ENCODE peak calls at places on chromosome 5, in nine cellular contexts. Y is GM23338; J is cardiac muscle cell; E is CD4-positive, CD25-positive, alpha-beta regulatory T cell; N is right atrium auricular region; M is lung; Q is sigmoid colon; F is esophagus squamous epithelium; G is stomach. T is an unnamed sample.
A peak's percentile ranks its signal among the peaks of the same experiment; 100 is the strongest.

GRCh38 chr5:145768863-145769262 is 66.3 kb downstream of the PRELID2 start:
- DNase-seq in Q (no peak), J (no peak), F (no peak), E (no peak), N (no peak), M (no peak), Y (no peak), G (no peak), T (no peak)

GRCh38 chr5:74272019-74272775 is 368.3 kb downstream of the ENC1 start:
- DNase-seq in Q (no peak), F (no peak), N (no peak), M (no peak), E (no peak), G (no peak), Y (peak; percentile 80), J (no peak), T (no peak)

GRCh38 chr5:146409081-146409671 is 38.0 kb upstream of the TCERG1 start:
- DNase-seq in E (no peak), F (no peak), Q (no peak), M (no peak), J (no peak), Y (no peak), G (no peak), N (no peak), T (no peak)

GRCh38 chr5:143337946-143338345 is 65.5 kb downstream of the NR3C1 start:
- DNase-seq in G (no peak), Y (no peak), E (no peak), N (no peak), J (no peak), Q (no peak), M (no peak), F (no peak), T (no peak)

GRCh38 chr5:124492444-124493224 is 253.8 kb downstream of the ZNF608 start:
- DNase-seq in M (no peak), N (no peak), Y (no peak), J (no peak), F (no peak), G (no peak), E (no peak), Q (no peak), T (no peak)

GRCh38 chr5:10505517-10506095 is 58.3 kb upstream of the ANKRD33B start:
- DNase-seq in N (no peak), Y (no peak), M (no peak), Q (no peak), F (no peak), G (no peak), J (no peak), E (no peak), T (no peak)

GRCh38 chr5:77937015-77937908 is 161.1 kb upstream of the TBCA start:
- DNase-seq in Q (no peak), F (no peak), G (no peak), N (no peak), E (no peak), J (no peak), Y (no peak), M (no peak), T (no peak)

GRCh38 chr5:110008131-110008530 is 318.4 kb downstream of the MAN2A1 start:
- DNase-seq in Y (no peak), G (no peak), Q (no peak), E (no peak), J (no peak), F (no peak), M (no peak), N (no peak), T (no peak)

GRCh38 chr5:170760126-170760525 is 23.4 kb upstream of the GABRP start:
- DNase-seq in J (no peak), G (no peak), N (no peak), Y (no peak), M (no peak), Q (no peak), F (no peak), E (no peak), T (no peak)

GRCh38 chr5:45081082-45081481 is 272.3 kb downstream of the MRPS30 start:
- DNase-seq in E (no peak), F (no peak), M (no peak), Y (no peak), N (no peak), Q (no peak), J (no peak), G (no peak), T (no peak)

GRCh38 chr5:55338810-55339243 is 31.0 kb downstream of the MTREX start:
- DNase-seq in M (no peak), F (no peak), J (no peak), N (no peak), Y (no peak), Q (no peak), G (no peak), E (no peak), T (no peak)

GRCh38 chr5:98050583-98050982 is 722.9 kb upstream of the RGMB start:
- DNase-seq in F (no peak), G (no peak), E (no peak), J (no peak), Y (no peak), N (no peak), Q (no peak), M (no peak), T (no peak)

GRCh38 chr5:136048966-136049365 is 20.2 kb downstream of the TGFBI start:
- DNase-seq in M (no peak), E (no peak), Y (no peak), F (no peak), G (no peak), J (no peak), Q (no peak), N (no peak), T (no peak)

GRCh38 chr5:143593723-143594122 is 190.2 kb upstream of the NR3C1 start:
- DNase-seq in F (no peak), N (no peak), E (no peak), J (no peak), Y (no peak), G (no peak), M (no peak), Q (no peak), T (no peak)

GRCh38 chr5:33468811-33469435 is 28.2 kb downstream of the TARS1 start:
- DNase-seq in M (no peak), J (no peak), G (no peak), Y (no peak), Q (no peak), E (no peak), F (no peak), N (no peak), T (no peak)

GRCh38 chr5:13403351-13403750 is 541.1 kb downstream of the DNAH5 start:
- DNase-seq in N (no peak), G (no peak), J (no peak), Q (no peak), E (no peak), Y (no peak), M (no peak), F (no peak), T (no peak)

GRCh38 chr5:76689321-76690026 is 26.5 kb upstream of the F2R start:
- DNase-seq in G (no peak), J (no peak), M (no peak), N (no peak), E (no peak), Y (no peak), Q (no peak), F (no peak), T (peak; percentile 88)

GRCh38 chr5:170305016-170305645 is 7.6 kb upstream of the LCP2 start:
- DNase-seq in Q (no peak), J (no peak), G (no peak), M (no peak), N (no peak), F (no peak), Y (no peak), E (no peak), T (no peak)

GRCh38 chr5:176692326-176692725 is 45.0 kb downstream of the TSPAN17 start:
- DNase-seq in G (no peak), E (no peak), Q (no peak), N (no peak), Y (no peak), J (no peak), F (no peak), M (no peak), T (no peak)
- H3K27ac ChIP-seq in G (no peak overlapping the region), E (no peak overlapping the region), Q (no peak overlapping the region), N (no peak overlapping the region), Y (no peak overlapping the region), J (no peak overlapping the region), F (no peak overlapping the region), M (no peak overlapping the region), T (no peak overlapping the region)

GRCh38 chr5:64690417-64691151 is at the start of gene SHISAL2B:
- DNase-seq in Y (peak; percentile 79), J (peak; percentile 61), N (no peak), Q (no peak), M (no peak), F (no peak), G (no peak), E (no peak), T (peak; percentile 26)
- H3K4me3 ChIP-seq in Y (peak within 1 kb of the TSS; percentile 59), J (peak within 1 kb of the TSS; percentile 44), N (no peak within 1 kb of the TSS), Q (no peak within 1 kb of the TSS), M (no peak within 1 kb of the TSS), F (peak within 1 kb of the TSS; percentile 30), G (peak within 1 kb of the TSS; percentile 47), E (no peak within 1 kb of the TSS), T (peak within 1 kb of the TSS; percentile 37)

DNA sequence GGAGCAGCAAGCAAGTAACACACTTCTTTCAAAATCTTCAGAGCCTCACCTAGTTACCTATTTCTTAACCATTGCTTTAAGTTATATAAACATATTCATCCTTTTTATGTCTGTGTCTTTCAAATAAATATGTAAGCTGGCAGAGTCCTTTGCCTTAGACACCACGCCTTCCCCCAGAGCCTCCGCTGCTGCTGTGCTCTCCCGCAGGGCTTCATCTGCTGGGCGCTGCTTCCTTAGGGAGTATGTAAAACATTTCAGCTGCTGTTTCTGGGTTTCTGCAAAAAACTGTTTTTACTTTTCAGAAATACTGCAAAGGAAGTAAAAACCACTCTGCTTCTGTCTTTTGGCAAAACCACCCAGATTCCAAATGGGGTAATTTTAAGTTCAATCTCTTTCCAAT is 133.0 kb downstream of the CDC42SE2 start:
- DNase-seq in E (no peak), N (no peak), G (no peak), Q (no peak), F (no peak), Y (no peak), J (no peak), M (no peak), T (no peak)
- H3K27ac ChIP-seq in E (peak overlapping the region; percentile 98), N (no peak overlapping the region), G (no peak overlapping the region), Q (no peak overlapping the region), F (no peak overlapping the region), Y (no peak overlapping the region), J (peak overlapping the region; percentile 29), M (no peak overlapping the region), T (no peak overlapping the region)

GRCh38 chr5:39058178-39058577 is 16.0 kb downstream of the RICTOR start:
- DNase-seq in F (no peak), G (no peak), E (no peak), N (no peak), M (no peak), Y (no peak), J (no peak), Q (no peak), T (no peak)

GRCh38 chr5:39057745-39058144 is 16.5 kb downstream of the RICTOR start:
- DNase-seq in Y (no peak), F (no peak), J (no peak), N (no peak), G (no peak), M (no peak), Q (no peak), E (no peak), T (no peak)

GRCh38 chr5:39062104-39062503 is 12.1 kb downstream of the RICTOR start:
- DNase-seq in M (no peak), E (no peak), J (no peak), Q (no peak), Y (no peak), F (no peak), N (no peak), G (no peak), T (no peak)

GRCh38 chr5:39055760-39056393 is 18.3 kb downstream of the RICTOR start:
- DNase-seq in M (no peak), E (no peak), J (no peak), F (no peak), G (no peak), Q (no peak), N (no peak), Y (no peak), T (no peak)

GRCh38 chr5:39058984-39059565 is 15.1 kb downstream of the RICTOR start:
- DNase-seq in E (no peak), M (no peak), N (no peak), F (no peak), Y (no peak), J (no peak), Q (no peak), G (no peak), T (no peak)
- H3K4me3 ChIP-seq in E (peak overlapping the region; percentile 76), M (no peak overlapping the region), N (no peak overlapping the region), F (no peak overlapping the region), Y (no peak overlapping the region), J (no peak overlapping the region), Q (no peak overlapping the region), G (no peak overlapping the region), T (no peak overlapping the region)

T was measured in A673.